ENCODE peak calls at places on chromosomes 11 and 22, in nine cellular contexts. One of them, this sample, is unnamed. For H3K4me1 and H3K9me3, the result is how much of the 10 kb centered on the place peaks cover.

GRCh38 chr22:41915035-41915782 is at the start of gene SHISA8:
- DNase-seq in PC-9: no peak
- DNase-seq in effector memory CD4-positive, alpha-beta T cell: peak
- DNase-seq in prostate gland: no peak
- DNase-seq in H9: no peak
- DNase-seq in right lobe of liver: peak
- DNase-seq in upper lobe of right lung: peak
- DNase-seq in left ventricle myocardium inferior: peak
- DNase-seq in fibroblast of lung: no peak
- DNase-seq in this sample: peak

GRCh38 chr11:123577081-123577598 is 77.3 kb downstream of the SCN3B start:
- DNase-seq in H9: peak
- DNase-seq in prostate gland: peak
- DNase-seq in effector memory CD4-positive, alpha-beta T cell: no peak
- DNase-seq in upper lobe of right lung: peak
- DNase-seq in left ventricle myocardium inferior: peak
- DNase-seq in PC-9: no peak
- DNase-seq in fibroblast of lung: peak
- DNase-seq in right lobe of liver: peak
- DNase-seq in this sample: peak

GRCh38 chr11:64296236-64296635 is 3.9 kb upstream of the CATSPERZ start:
- DNase-seq in right lobe of liver: no peak
- DNase-seq in left ventricle myocardium inferior: no peak
- DNase-seq in effector memory CD4-positive, alpha-beta T cell: no peak
- DNase-seq in upper lobe of right lung: no peak
- DNase-seq in prostate gland: no peak
- DNase-seq in fibroblast of lung: no peak
- DNase-seq in PC-9: no peak
- DNase-seq in H9: no peak
- DNase-seq in this sample: no peak

GRCh38 chr11:114301927-114302326 is 5.7 kb downstream of the NNMT start:
- DNase-seq in prostate gland: no peak
- DNase-seq in fibroblast of lung: no peak
- DNase-seq in H9: no peak
- DNase-seq in upper lobe of right lung: no peak
- DNase-seq in PC-9: no peak
- DNase-seq in right lobe of liver: no peak
- DNase-seq in left ventricle myocardium inferior: no peak
- DNase-seq in effector memory CD4-positive, alpha-beta T cell: no peak
- DNase-seq in this sample: no peak

GRCh38 chr11:60625262-60625661 is 74.2 kb upstream of the MS4A8 start:
- DNase-seq in upper lobe of right lung: no peak
- DNase-seq in left ventricle myocardium inferior: no peak
- DNase-seq in fibroblast of lung: peak
- DNase-seq in prostate gland: peak
- DNase-seq in H9: peak
- DNase-seq in right lobe of liver: no peak
- DNase-seq in effector memory CD4-positive, alpha-beta T cell: no peak
- DNase-seq in PC-9: no peak
- DNase-seq in this sample: no peak

GRCh38 chr22:37862570-37863325 is 13.5 kb downstream of the EIF3L start:
- DNase-seq in effector memory CD4-positive, alpha-beta T cell: no peak
- DNase-seq in right lobe of liver: no peak
- DNase-seq in prostate gland: no peak
- DNase-seq in PC-9: no peak
- DNase-seq in H9: no peak
- DNase-seq in fibroblast of lung: peak
- DNase-seq in left ventricle myocardium inferior: no peak
- DNase-seq in upper lobe of right lung: no peak
- DNase-seq in this sample: no peak

GRCh38 chr11:68963779-68964178 is 17.0 kb downstream of the MRGPRD start:
- DNase-seq in H9: peak
- DNase-seq in effector memory CD4-positive, alpha-beta T cell: no peak
- DNase-seq in PC-9: no peak
- DNase-seq in prostate gland: no peak
- DNase-seq in left ventricle myocardium inferior: no peak
- DNase-seq in fibroblast of lung: no peak
- DNase-seq in right lobe of liver: no peak
- DNase-seq in upper lobe of right lung: peak
- DNase-seq in this sample: peak

GRCh38 chr11:10413268-10413667 is 41.8 kb upstream of the AMPD3 start:
- DNase-seq in right lobe of liver: no peak
- DNase-seq in left ventricle myocardium inferior: no peak
- DNase-seq in prostate gland: no peak
- DNase-seq in fibroblast of lung: peak
- DNase-seq in H9: no peak
- DNase-seq in effector memory CD4-positive, alpha-beta T cell: no peak
- DNase-seq in upper lobe of right lung: no peak
- DNase-seq in PC-9: no peak
- DNase-seq in this sample: no peak

GRCh38 chr22:41094036-41094435 is 1.6 kb downstream of the EP300 start:
- DNase-seq in effector memory CD4-positive, alpha-beta T cell: no peak
- DNase-seq in fibroblast of lung: peak
- DNase-seq in upper lobe of right lung: no peak
- DNase-seq in right lobe of liver: no peak
- DNase-seq in H9: no peak
- DNase-seq in prostate gland: no peak
- DNase-seq in left ventricle myocardium inferior: no peak
- DNase-seq in PC-9: no peak
- DNase-seq in this sample: no peak

GRCh38 chr11:83724704-83725114 is 438.5 kb upstream of the CCDC90B start:
- DNase-seq in right lobe of liver: peak
- DNase-seq in prostate gland: peak
- DNase-seq in effector memory CD4-positive, alpha-beta T cell: no peak
- DNase-seq in H9: peak
- DNase-seq in fibroblast of lung: peak
- DNase-seq in PC-9: no peak
- DNase-seq in left ventricle myocardium inferior: no peak
- DNase-seq in upper lobe of right lung: peak
- DNase-seq in this sample: no peak

GRCh38 chr11:112082729-112083128 is 3.8 kb downstream of the TIMM8B start:
- DNase-seq in fibroblast of lung: peak
- DNase-seq in H9: no peak
- DNase-seq in right lobe of liver: no peak
- DNase-seq in left ventricle myocardium inferior: no peak
- DNase-seq in prostate gland: no peak
- DNase-seq in upper lobe of right lung: no peak
- DNase-seq in PC-9: no peak
- DNase-seq in effector memory CD4-positive, alpha-beta T cell: no peak
- DNase-seq in this sample: no peak

GRCh38 chr22:38824587-38824986 is 19.2 kb downstream of the NPTXR start:
- DNase-seq in prostate gland: no peak
- DNase-seq in PC-9: no peak
- DNase-seq in left ventricle myocardium inferior: peak
- DNase-seq in effector memory CD4-positive, alpha-beta T cell: no peak
- DNase-seq in right lobe of liver: no peak
- DNase-seq in upper lobe of right lung: no peak
- DNase-seq in fibroblast of lung: peak
- DNase-seq in H9: peak
- DNase-seq in this sample: peak

GRCh38 chr22:28410050-28410816 is 269.4 kb downstream of the TTC28 start:
- DNase-seq in prostate gland: no peak
- DNase-seq in effector memory CD4-positive, alpha-beta T cell: no peak
- DNase-seq in fibroblast of lung: peak
- DNase-seq in right lobe of liver: no peak
- DNase-seq in H9: no peak
- DNase-seq in upper lobe of right lung: no peak
- DNase-seq in PC-9: no peak
- DNase-seq in left ventricle myocardium inferior: no peak
- DNase-seq in this sample: no peak

GRCh38 chr22:37726240-37726887 is 29.5 kb downstream of the TRIOBP start:
- DNase-seq in fibroblast of lung: peak
- DNase-seq in PC-9: no peak
- DNase-seq in H9: no peak
- DNase-seq in prostate gland: no peak
- DNase-seq in effector memory CD4-positive, alpha-beta T cell: no peak
- DNase-seq in upper lobe of right lung: no peak
- DNase-seq in right lobe of liver: no peak
- DNase-seq in left ventricle myocardium inferior: no peak
- DNase-seq in this sample: no peak

GRCh38 chr22:50561401-50562074 is 1.2 kb downstream of the SYCE3 start:
- DNase-seq in prostate gland: no peak
- DNase-seq in H9: no peak
- DNase-seq in left ventricle myocardium inferior: no peak
- DNase-seq in fibroblast of lung: no peak
- DNase-seq in right lobe of liver: no peak
- DNase-seq in PC-9: no peak
- DNase-seq in upper lobe of right lung: no peak
- DNase-seq in effector memory CD4-positive, alpha-beta T cell: no peak
- DNase-seq in this sample: peak

GRCh38 chr11:85759915-85760314 is 51.0 kb downstream of the SYTL2 start:
- DNase-seq in right lobe of liver: no peak
- DNase-seq in effector memory CD4-positive, alpha-beta T cell: no peak
- DNase-seq in H9: no peak
- DNase-seq in upper lobe of right lung: no peak
- DNase-seq in prostate gland: no peak
- DNase-seq in fibroblast of lung: peak
- DNase-seq in PC-9: peak
- DNase-seq in left ventricle myocardium inferior: no peak
- DNase-seq in this sample: no peak

GRCh38 chr11:102121329-102121728 is 11.1 kb downstream of the YAP1 start:
- DNase-seq in left ventricle myocardium inferior: no peak
- DNase-seq in effector memory CD4-positive, alpha-beta T cell: no peak
- DNase-seq in upper lobe of right lung: no peak
- DNase-seq in H9: no peak
- DNase-seq in PC-9: no peak
- DNase-seq in prostate gland: no peak
- DNase-seq in fibroblast of lung: no peak
- DNase-seq in right lobe of liver: no peak
- DNase-seq in this sample: no peak
- H3K4me1 ChIP-seq in left ventricle myocardium inferior: half or more
- H3K4me1 ChIP-seq in effector memory CD4-positive, alpha-beta T cell: under half
- H3K4me1 ChIP-seq in upper lobe of right lung: under half
- H3K4me1 ChIP-seq in H9: under half
- H3K4me1 ChIP-seq in PC-9: half or more
- H3K4me1 ChIP-seq in prostate gland: under half
- H3K4me1 ChIP-seq in fibroblast of lung: under half
- H3K4me1 ChIP-seq in right lobe of liver: under half
- H3K4me1 ChIP-seq in this sample: under half

DNA sequence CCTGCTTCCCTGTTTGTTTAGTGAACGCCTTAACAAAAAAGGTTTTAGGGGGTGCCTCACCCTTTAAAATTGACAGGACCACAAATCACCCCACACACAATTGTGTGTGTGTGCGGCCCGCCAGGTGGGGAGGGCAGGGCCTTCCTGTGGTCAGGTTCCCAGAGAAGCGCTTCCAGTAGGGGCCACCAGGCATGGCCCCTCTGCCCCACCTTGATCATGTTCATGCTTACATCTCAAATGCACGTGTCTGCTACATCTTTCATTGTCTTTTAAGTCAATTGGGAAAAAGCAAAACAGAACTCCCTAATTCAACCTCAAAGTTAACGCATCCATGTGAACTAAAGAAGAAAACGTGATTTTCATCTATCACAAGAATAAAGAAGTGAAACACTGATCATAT is 1335.3 kb downstream of the TBC1D22A start:
- DNase-seq in PC-9: no peak
- DNase-seq in left ventricle myocardium inferior: no peak
- DNase-seq in effector memory CD4-positive, alpha-beta T cell: no peak
- DNase-seq in fibroblast of lung: no peak
- DNase-seq in right lobe of liver: no peak
- DNase-seq in prostate gland: no peak
- DNase-seq in upper lobe of right lung: no peak
- DNase-seq in H9: no peak
- DNase-seq in this sample: peak
- H3K9me3 ChIP-seq in PC-9: under half
- H3K9me3 ChIP-seq in left ventricle myocardium inferior: under half
- H3K9me3 ChIP-seq in effector memory CD4-positive, alpha-beta T cell: under half
- H3K9me3 ChIP-seq in fibroblast of lung: under half
- H3K9me3 ChIP-seq in right lobe of liver: under half
- H3K9me3 ChIP-seq in prostate gland: under half
- H3K9me3 ChIP-seq in upper lobe of right lung: under half
- H3K9me3 ChIP-seq in H9: under half
- H3K9me3 ChIP-seq in this sample: under half

DNA sequence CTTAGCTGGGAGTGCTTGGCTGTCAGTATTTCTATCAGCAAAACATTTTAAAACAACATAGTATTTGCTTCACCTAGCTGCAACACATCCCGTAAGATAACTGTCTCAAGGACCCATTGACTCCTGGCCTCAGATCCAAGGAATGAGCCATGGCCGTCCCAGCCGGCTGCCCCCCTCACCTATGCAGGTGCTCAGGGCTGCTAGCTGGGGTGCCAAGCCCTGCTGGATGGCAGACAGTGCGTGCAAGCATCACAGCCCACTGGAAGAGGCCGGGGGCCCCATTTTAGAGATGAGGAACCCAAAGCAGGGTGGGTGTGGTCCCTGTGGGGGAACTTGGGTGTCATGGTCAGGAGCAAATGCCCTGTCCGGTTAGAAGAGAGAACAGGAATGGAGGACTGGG is 8.5 kb downstream of the PSMC3 start:
- DNase-seq in right lobe of liver: no peak
- DNase-seq in prostate gland: no peak
- DNase-seq in upper lobe of right lung: no peak
- DNase-seq in fibroblast of lung: no peak
- DNase-seq in effector memory CD4-positive, alpha-beta T cell: no peak
- DNase-seq in PC-9: no peak
- DNase-seq in left ventricle myocardium inferior: no peak
- DNase-seq in H9: no peak
- DNase-seq in this sample: no peak
- H3K27ac ChIP-seq in right lobe of liver: no peak
- H3K27ac ChIP-seq in prostate gland: no peak
- H3K27ac ChIP-seq in upper lobe of right lung: peak
- H3K27ac ChIP-seq in fibroblast of lung: peak
- H3K27ac ChIP-seq in effector memory CD4-positive, alpha-beta T cell: no peak
- H3K27ac ChIP-seq in PC-9: no peak
- H3K27ac ChIP-seq in left ventricle myocardium inferior: peak
- H3K27ac ChIP-seq in H9: no peak
- H3K27ac ChIP-seq in this sample: no peak

GRCh38 chr22:46149493-46149997 is 781 bp upstream of the PPARA start:
- DNase-seq in prostate gland: peak
- DNase-seq in upper lobe of right lung: peak
- DNase-seq in effector memory CD4-positive, alpha-beta T cell: peak
- DNase-seq in right lobe of liver: peak
- DNase-seq in PC-9: no peak
- DNase-seq in H9: peak
- DNase-seq in left ventricle myocardium inferior: peak
- DNase-seq in fibroblast of lung: no peak
- DNase-seq in this sample: no peak

GRCh38 chr22:46147471-46148267 is 2.7 kb upstream of the PPARA start:
- DNase-seq in effector memory CD4-positive, alpha-beta T cell: no peak
- DNase-seq in fibroblast of lung: no peak
- DNase-seq in PC-9: no peak
- DNase-seq in left ventricle myocardium inferior: peak
- DNase-seq in right lobe of liver: peak
- DNase-seq in prostate gland: no peak
- DNase-seq in H9: peak
- DNase-seq in upper lobe of right lung: peak
- DNase-seq in this sample: peak

GRCh38 chr22:46148885-46149492 is 1.3 kb upstream of the PPARA start:
- DNase-seq in fibroblast of lung: no peak
- DNase-seq in upper lobe of right lung: no peak
- DNase-seq in prostate gland: no peak
- DNase-seq in H9: no peak
- DNase-seq in effector memory CD4-positive, alpha-beta T cell: no peak
- DNase-seq in PC-9: no peak
- DNase-seq in right lobe of liver: no peak
- DNase-seq in left ventricle myocardium inferior: no peak
- DNase-seq in this sample: peak

GRCh38 chr22:46147061-46147460 is 3.3 kb upstream of the PPARA start:
- DNase-seq in fibroblast of lung: no peak
- DNase-seq in left ventricle myocardium inferior: no peak
- DNase-seq in PC-9: no peak
- DNase-seq in prostate gland: no peak
- DNase-seq in H9: no peak
- DNase-seq in upper lobe of right lung: peak
- DNase-seq in right lobe of liver: no peak
- DNase-seq in effector memory CD4-positive, alpha-beta T cell: no peak
- DNase-seq in this sample: no peak

GRCh38 chr22:46148336-46148735 is 2.0 kb upstream of the PPARA start:
- DNase-seq in PC-9: no peak
- DNase-seq in upper lobe of right lung: no peak
- DNase-seq in H9: no peak
- DNase-seq in right lobe of liver: peak
- DNase-seq in left ventricle myocardium inferior: no peak
- DNase-seq in prostate gland: no peak
- DNase-seq in fibroblast of lung: no peak
- DNase-seq in effector memory CD4-positive, alpha-beta T cell: no peak
- DNase-seq in this sample: no peak
- H3K4me1 ChIP-seq in PC-9: under half
- H3K4me1 ChIP-seq in upper lobe of right lung: under half
- H3K4me1 ChIP-seq in H9: under half
- H3K4me1 ChIP-seq in right lobe of liver: under half
- H3K4me1 ChIP-seq in left ventricle myocardium inferior: half or more
- H3K4me1 ChIP-seq in prostate gland: under half
- H3K4me1 ChIP-seq in fibroblast of lung: under half
- H3K4me1 ChIP-seq in effector memory CD4-positive, alpha-beta T cell: under half
- H3K4me1 ChIP-seq in this sample: under half

This sample was measured in aorta.